ENCODE peak calls at places on chromosomes 11 and 22, in eight cellular contexts. One of them, this sample, is unnamed.

GRCh38 chr11:47466701-47467250 is 17.8 kb upstream of the RAPSN start:
- DNase-seq in nucleus accumbens: peak; percentile 73
- DNase-seq in NCI-H1105: peak; percentile 85
- DNase-seq in amniotic epithelial cell: peak; percentile 47
- DNase-seq in fibroblast of lung: peak; percentile 62
- DNase-seq in astrocyte of the hippocampus: peak; percentile 67
- DNase-seq in GM13977: no peak
- DNase-seq in cardiac fibroblast: peak; percentile 87
- DNase-seq in this sample: peak; percentile 85

GRCh38 chr11:128859563-128860441 is 7.3 kb downstream of the KCNJ1 start:
- DNase-seq in fibroblast of lung: peak; percentile 54
- DNase-seq in cardiac fibroblast: peak; percentile 77
- DNase-seq in nucleus accumbens: no peak
- DNase-seq in amniotic epithelial cell: peak; percentile 51
- DNase-seq in GM13977: peak; percentile 83
- DNase-seq in astrocyte of the hippocampus: peak; percentile 75
- DNase-seq in NCI-H1105: no peak
- DNase-seq in this sample: no peak

GRCh38 chr22:36160499-36160942 is at the start of gene APOL3:
- DNase-seq in GM13977: peak; percentile 28
- DNase-seq in fibroblast of lung: peak; percentile 80
- DNase-seq in amniotic epithelial cell: peak; percentile 30
- DNase-seq in astrocyte of the hippocampus: peak; percentile 49
- DNase-seq in nucleus accumbens: no peak
- DNase-seq in NCI-H1105: no peak
- DNase-seq in cardiac fibroblast: peak; percentile 83
- DNase-seq in this sample: peak; percentile 15

GRCh38 chr11:70397983-70398833 is at the start of gene CTTN:
- DNase-seq in amniotic epithelial cell: peak; percentile 75
- DNase-seq in cardiac fibroblast: peak; percentile 90
- DNase-seq in GM13977: peak; percentile 92
- DNase-seq in nucleus accumbens: peak; percentile 67
- DNase-seq in fibroblast of lung: peak; percentile 84
- DNase-seq in NCI-H1105: peak; percentile 78
- DNase-seq in astrocyte of the hippocampus: peak; percentile 94
- DNase-seq in this sample: peak; percentile 81

GRCh38 chr11:6655790-6656580 is at the start of gene DCHS1:
- DNase-seq in GM13977: peak; percentile 32
- DNase-seq in nucleus accumbens: no peak
- DNase-seq in amniotic epithelial cell: no peak
- DNase-seq in NCI-H1105: peak; percentile 34
- DNase-seq in fibroblast of lung: no peak
- DNase-seq in cardiac fibroblast: no peak
- DNase-seq in astrocyte of the hippocampus: no peak
- DNase-seq in this sample: no peak

GRCh38 chr11:9626778-9627394 is 37.0 kb upstream of the SWAP70 start:
- DNase-seq in GM13977: no peak
- DNase-seq in amniotic epithelial cell: no peak
- DNase-seq in NCI-H1105: no peak
- DNase-seq in astrocyte of the hippocampus: no peak
- DNase-seq in nucleus accumbens: no peak
- DNase-seq in cardiac fibroblast: peak; percentile 9
- DNase-seq in fibroblast of lung: no peak
- DNase-seq in this sample: no peak

GRCh38 chr22:36541831-36542391 is 12.9 kb upstream of the EIF3D start:
- DNase-seq in nucleus accumbens: no peak
- DNase-seq in cardiac fibroblast: peak; percentile 72
- DNase-seq in astrocyte of the hippocampus: peak; percentile 89
- DNase-seq in amniotic epithelial cell: peak; percentile 96
- DNase-seq in NCI-H1105: no peak
- DNase-seq in fibroblast of lung: peak; percentile 70
- DNase-seq in GM13977: no peak
- DNase-seq in this sample: no peak

GRCh38 chr11:112320668-112321067 is 60.0 kb upstream of the PLET1 start:
- DNase-seq in fibroblast of lung: peak; percentile 89
- DNase-seq in NCI-H1105: peak; percentile 29
- DNase-seq in astrocyte of the hippocampus: peak; percentile 93
- DNase-seq in nucleus accumbens: peak; percentile 7
- DNase-seq in cardiac fibroblast: peak; percentile 93
- DNase-seq in amniotic epithelial cell: peak; percentile 86
- DNase-seq in GM13977: no peak
- DNase-seq in this sample: no peak

GRCh38 chr11:36002196-36002595 is 58.3 kb downstream of the LDLRAD3 start:
- DNase-seq in GM13977: no peak
- DNase-seq in cardiac fibroblast: no peak
- DNase-seq in amniotic epithelial cell: no peak
- DNase-seq in astrocyte of the hippocampus: peak; percentile 52
- DNase-seq in nucleus accumbens: peak; percentile 15
- DNase-seq in NCI-H1105: no peak
- DNase-seq in fibroblast of lung: no peak
- DNase-seq in this sample: no peak

GRCh38 chr22:47034076-47034808 is 271.8 kb downstream of the TBC1D22A start:
- DNase-seq in fibroblast of lung: no peak
- DNase-seq in NCI-H1105: no peak
- DNase-seq in GM13977: no peak
- DNase-seq in cardiac fibroblast: no peak
- DNase-seq in astrocyte of the hippocampus: no peak
- DNase-seq in amniotic epithelial cell: no peak
- DNase-seq in nucleus accumbens: no peak
- DNase-seq in this sample: no peak

GRCh38 chr22:37624876-37625275 is 14.6 kb upstream of the SH3BP1 start:
- DNase-seq in GM13977: no peak
- DNase-seq in cardiac fibroblast: no peak
- DNase-seq in fibroblast of lung: no peak
- DNase-seq in NCI-H1105: no peak
- DNase-seq in amniotic epithelial cell: no peak
- DNase-seq in astrocyte of the hippocampus: no peak
- DNase-seq in nucleus accumbens: no peak
- DNase-seq in this sample: no peak

GRCh38 chr11:55793321-55793720 is 2.0 kb upstream of the OR5D14 start:
- DNase-seq in GM13977: no peak
- DNase-seq in amniotic epithelial cell: no peak
- DNase-seq in astrocyte of the hippocampus: no peak
- DNase-seq in cardiac fibroblast: no peak
- DNase-seq in nucleus accumbens: no peak
- DNase-seq in NCI-H1105: no peak
- DNase-seq in fibroblast of lung: no peak
- DNase-seq in this sample: no peak

GRCh38 chr11:17933710-17934109 is 79.1 kb downstream of the SERGEF start:
- DNase-seq in NCI-H1105: no peak
- DNase-seq in fibroblast of lung: no peak
- DNase-seq in amniotic epithelial cell: no peak
- DNase-seq in cardiac fibroblast: no peak
- DNase-seq in GM13977: no peak
- DNase-seq in nucleus accumbens: no peak
- DNase-seq in astrocyte of the hippocampus: no peak
- DNase-seq in this sample: no peak

GRCh38 chr11:56906683-56907148 is 82.0 kb upstream of the OR5AK2 start:
- DNase-seq in nucleus accumbens: no peak
- DNase-seq in GM13977: no peak
- DNase-seq in fibroblast of lung: no peak
- DNase-seq in cardiac fibroblast: no peak
- DNase-seq in astrocyte of the hippocampus: no peak
- DNase-seq in amniotic epithelial cell: no peak
- DNase-seq in NCI-H1105: no peak
- DNase-seq in this sample: no peak

GRCh38 chr11:82732348-82732733 is 1.3 kb downstream of the FAM181B start:
- DNase-seq in cardiac fibroblast: no peak
- DNase-seq in amniotic epithelial cell: no peak
- DNase-seq in NCI-H1105: no peak
- DNase-seq in GM13977: no peak
- DNase-seq in fibroblast of lung: no peak
- DNase-seq in astrocyte of the hippocampus: no peak
- DNase-seq in nucleus accumbens: no peak
- DNase-seq in this sample: no peak

GRCh38 chr22:17086301-17086700 is 1.5 kb downstream of the IL17RA start:
- DNase-seq in amniotic epithelial cell: no peak
- DNase-seq in cardiac fibroblast: no peak
- DNase-seq in GM13977: no peak
- DNase-seq in NCI-H1105: no peak
- DNase-seq in astrocyte of the hippocampus: no peak
- DNase-seq in fibroblast of lung: no peak
- DNase-seq in nucleus accumbens: no peak
- DNase-seq in this sample: no peak

GRCh38 chr11:13278620-13279486 is 1.3 kb downstream of the BMAL1 start:
- DNase-seq in NCI-H1105: no peak
- DNase-seq in GM13977: no peak
- DNase-seq in astrocyte of the hippocampus: peak; percentile 48
- DNase-seq in cardiac fibroblast: no peak
- DNase-seq in fibroblast of lung: no peak
- DNase-seq in nucleus accumbens: no peak
- DNase-seq in amniotic epithelial cell: no peak
- DNase-seq in this sample: no peak

GRCh38 chr11:88779551-88779950 is 286.2 kb downstream of the GRM5 start:
- DNase-seq in cardiac fibroblast: peak; percentile 3
- DNase-seq in GM13977: no peak
- DNase-seq in fibroblast of lung: peak; percentile 77
- DNase-seq in NCI-H1105: no peak
- DNase-seq in nucleus accumbens: no peak
- DNase-seq in amniotic epithelial cell: no peak
- DNase-seq in astrocyte of the hippocampus: peak; percentile 68
- DNase-seq in this sample: no peak

GRCh38 chr11:35009941-35010337 is 93.5 kb downstream of the PDHX start:
- DNase-seq in NCI-H1105: no peak
- DNase-seq in cardiac fibroblast: no peak
- DNase-seq in amniotic epithelial cell: no peak
- DNase-seq in fibroblast of lung: no peak
- DNase-seq in GM13977: no peak
- DNase-seq in astrocyte of the hippocampus: no peak
- DNase-seq in nucleus accumbens: no peak
- DNase-seq in this sample: no peak

GRCh38 chr11:112280268-112281126 is 19.8 kb upstream of the PLET1 start:
- DNase-seq in astrocyte of the hippocampus: peak; percentile 90
- DNase-seq in cardiac fibroblast: peak; percentile 89
- DNase-seq in nucleus accumbens: peak; percentile 44
- DNase-seq in amniotic epithelial cell: peak; percentile 79
- DNase-seq in fibroblast of lung: peak; percentile 87
- DNase-seq in GM13977: peak; percentile 83
- DNase-seq in NCI-H1105: peak; percentile 93
- DNase-seq in this sample: peak; percentile 49

GRCh38 chr11:111347723-111348115 is 31.4 kb downstream of the POU2AF1 start:
- DNase-seq in amniotic epithelial cell: no peak
- DNase-seq in cardiac fibroblast: no peak
- DNase-seq in NCI-H1105: no peak
- DNase-seq in astrocyte of the hippocampus: no peak
- DNase-seq in fibroblast of lung: no peak
- DNase-seq in nucleus accumbens: no peak
- DNase-seq in GM13977: no peak
- DNase-seq in this sample: no peak

GRCh38 chr22:44443641-44444235 is 54.3 kb downstream of the RTL6 start:
- DNase-seq in cardiac fibroblast: no peak
- DNase-seq in fibroblast of lung: no peak
- DNase-seq in NCI-H1105: no peak
- DNase-seq in amniotic epithelial cell: no peak
- DNase-seq in astrocyte of the hippocampus: no peak
- DNase-seq in GM13977: no peak
- DNase-seq in nucleus accumbens: no peak
- DNase-seq in this sample: no peak

GRCh38 chr11:30172872-30173271 is 57.9 kb upstream of the FSHB start:
- DNase-seq in nucleus accumbens: no peak
- DNase-seq in GM13977: no peak
- DNase-seq in NCI-H1105: no peak
- DNase-seq in amniotic epithelial cell: peak; percentile 43
- DNase-seq in cardiac fibroblast: peak; percentile 48
- DNase-seq in fibroblast of lung: no peak
- DNase-seq in astrocyte of the hippocampus: no peak
- DNase-seq in this sample: no peak

GRCh38 chr22:41940853-41941765 is 5.8 kb downstream of the CENPM start:
- DNase-seq in nucleus accumbens: peak; percentile 83
- DNase-seq in astrocyte of the hippocampus: peak; percentile 92
- DNase-seq in amniotic epithelial cell: peak; percentile 96
- DNase-seq in cardiac fibroblast: peak; percentile 86
- DNase-seq in GM13977: peak; percentile 69
- DNase-seq in NCI-H1105: peak; percentile 42
- DNase-seq in fibroblast of lung: peak; percentile 96
- DNase-seq in this sample: peak; percentile 55

GRCh38 chr22:21632237-21632895 is at the start of gene CCDC116:
- DNase-seq in astrocyte of the hippocampus: no peak
- DNase-seq in fibroblast of lung: no peak
- DNase-seq in amniotic epithelial cell: no peak
- DNase-seq in GM13977: no peak
- DNase-seq in cardiac fibroblast: no peak
- DNase-seq in NCI-H1105: no peak
- DNase-seq in nucleus accumbens: no peak
- DNase-seq in this sample: no peak

GRCh38 chr11:60991457-60991856 is 20.0 kb downstream of the CD6 start:
- DNase-seq in NCI-H1105: no peak
- DNase-seq in fibroblast of lung: no peak
- DNase-seq in GM13977: no peak
- DNase-seq in astrocyte of the hippocampus: no peak
- DNase-seq in amniotic epithelial cell: no peak
- DNase-seq in cardiac fibroblast: no peak
- DNase-seq in nucleus accumbens: no peak
- DNase-seq in this sample: no peak

GRCh38 chr22:28148816-28149465 is 229.9 kb upstream of the PITPNB start:
- DNase-seq in nucleus accumbens: no peak
- DNase-seq in astrocyte of the hippocampus: peak; percentile 30
- DNase-seq in NCI-H1105: no peak
- DNase-seq in GM13977: no peak
- DNase-seq in amniotic epithelial cell: peak; percentile 74
- DNase-seq in fibroblast of lung: no peak
- DNase-seq in cardiac fibroblast: no peak
- DNase-seq in this sample: no peak

GRCh38 chr11:76380161-76380976 is 563 bp downstream of the THAP12 start:
- DNase-seq in cardiac fibroblast: peak; percentile 10
- DNase-seq in fibroblast of lung: peak; percentile 10
- DNase-seq in nucleus accumbens: no peak
- DNase-seq in amniotic epithelial cell: peak; percentile 4
- DNase-seq in GM13977: peak; percentile 64
- DNase-seq in NCI-H1105: no peak
- DNase-seq in astrocyte of the hippocampus: peak; percentile 19
- DNase-seq in this sample: peak; percentile 33

GRCh38 chr22:40083794-40084193 is 89.0 kb downstream of the FAM83F start:
- DNase-seq in nucleus accumbens: no peak
- DNase-seq in amniotic epithelial cell: no peak
- DNase-seq in GM13977: no peak
- DNase-seq in astrocyte of the hippocampus: no peak
- DNase-seq in cardiac fibroblast: no peak
- DNase-seq in NCI-H1105: no peak
- DNase-seq in fibroblast of lung: no peak
- DNase-seq in this sample: no peak

GRCh38 chr22:30249049-30250038 is 2.8 kb upstream of the LIF start:
- DNase-seq in fibroblast of lung: peak; percentile 79
- DNase-seq in nucleus accumbens: no peak
- DNase-seq in GM13977: no peak
- DNase-seq in astrocyte of the hippocampus: peak; percentile 42
- DNase-seq in cardiac fibroblast: peak; percentile 49
- DNase-seq in amniotic epithelial cell: no peak
- DNase-seq in NCI-H1105: no peak
- DNase-seq in this sample: no peak